ENCODE peak calls at places on chromosomes 6 and 20, in five cellular contexts. H is left lung, L is pancreas, I is trophoblast cell, S is tibial nerve. A is an unnamed sample.
A peak's percentile ranks its signal among the peaks of the same experiment; 100 is the strongest.

GRCh38 chr6:163460307-163460782 is 45.8 kb downstream of the QKI start:
- DNase-seq in I (no peak), L (no peak), S (no peak), H (no peak), A (no peak)

GRCh38 chr20:57066126-57066900 is 200.1 kb downstream of the BMP7 start:
- DNase-seq in L (no peak), S (no peak), H (no peak), I (no peak), A (no peak)

GRCh38 chr20:32718749-32719348 is 24.4 kb downstream of the COMMD7 start:
- DNase-seq in L (no peak), S (no peak), I (peak; percentile 64), H (no peak), A (no peak)

GRCh38 chr6:13261464-13261994 is 66.8 kb downstream of the TBC1D7 start:
- DNase-seq in I (no peak), H (no peak), S (no peak), L (no peak), A (no peak)

GRCh38 chr6:75993236-75994162 is 79.0 kb downstream of the IMPG1 start:
- DNase-seq in L (no peak), H (no peak), I (peak; percentile 42), S (no peak), A (no peak)

GRCh38 chr6:152948150-152948768 is 34.6 kb downstream of the FBXO5 start:
- DNase-seq in L (no peak), S (no peak), I (peak; percentile 10), H (no peak), A (no peak)

GRCh38 chr20:2244993-2245392 is 50.8 kb upstream of the TGM3 start:
- DNase-seq in S (no peak), L (no peak), H (no peak), I (no peak), A (no peak)

GRCh38 chr6:77876300-77876699 is 223.5 kb downstream of the MEI4 start:
- DNase-seq in L (no peak), I (no peak), H (no peak), S (no peak), A (no peak)

GRCh38 chr6:130362128-130362527 is 3.7 kb upstream of the TMEM200A start:
- DNase-seq in L (no peak), I (no peak), S (no peak), H (no peak), A (no peak)

GRCh38 chr6:132364675-132365074 is 36.6 kb downstream of the MOXD1 start:
- DNase-seq in I (no peak), S (no peak), L (no peak), H (no peak), A (no peak)

GRCh38 chr6:113732384-113732966 is 124.7 kb upstream of the MARCKS start:
- DNase-seq in S (peak; percentile 75), I (no peak), H (no peak), L (peak; percentile 29), A (no peak)

GRCh38 chr20:3819413-3820047 is 817 bp upstream of the AP5S1 start:
- DNase-seq in L (no peak), H (no peak), S (no peak), I (no peak), A (no peak)

GRCh38 chr6:25279748-25280616 is 808 bp downstream of the CARMIL1 start:
- DNase-seq in I (no peak), H (no peak), L (peak; percentile 40), S (no peak), A (no peak)

GRCh38 chr6:129498950-129499870 is 210.8 kb downstream of the ARHGAP18 start:
- DNase-seq in S (peak; percentile 31), I (no peak), H (no peak), L (no peak), A (no peak)

GRCh38 chr6:43717822-43718221 is 30.2 kb upstream of the MRPS18A start:
- DNase-seq in H (no peak), S (peak; percentile 84), I (no peak), L (no peak), A (no peak)

GRCh38 chr6:43715056-43715788 is 27.6 kb upstream of the MRPS18A start:
- DNase-seq in L (no peak), S (no peak), I (no peak), H (no peak), A (no peak)

GRCh38 chr6:43717389-43717788 is 29.8 kb upstream of the MRPS18A start:
- DNase-seq in I (no peak), L (no peak), S (no peak), H (no peak), A (no peak)

GRCh38 chr6:43714311-43715055 is 26.9 kb upstream of the MRPS18A start:
- DNase-seq in H (no peak), S (peak; percentile 77), L (no peak), I (no peak), A (no peak)

DNA sequence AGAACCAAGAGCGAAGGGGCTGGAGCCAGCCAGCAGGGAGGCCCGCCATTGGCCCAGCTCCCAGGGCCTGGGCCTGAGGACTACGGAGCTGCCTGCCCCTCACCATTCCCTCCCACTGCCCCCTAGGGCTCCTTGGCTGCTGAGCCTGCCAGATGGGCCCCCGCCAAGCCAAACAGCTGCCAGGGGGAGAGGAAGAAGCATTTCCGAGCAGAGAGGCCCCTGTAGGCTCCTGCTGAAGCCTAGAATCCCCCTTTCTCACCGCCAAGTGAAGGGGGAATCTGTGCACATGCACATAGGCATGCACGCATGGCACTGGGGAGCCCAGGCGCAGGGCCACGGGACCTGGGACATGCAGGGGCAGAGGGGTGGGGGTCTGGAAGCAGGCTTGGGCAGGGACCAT is 28.5 kb upstream of the MRPS18A start:
- DNase-seq in S (no peak), I (no peak), H (no peak), L (no peak), A (no peak)
- H3K27ac ChIP-seq in S (peak overlapping the region; percentile 87), I (no peak overlapping the region), H (no peak overlapping the region), L (no peak overlapping the region), A (no peak overlapping the region)

GRCh38 chr20:662289-663192 is 9.5 kb upstream of the SRXN1 start:
- DNase-seq in H (no peak), S (no peak), I (no peak), L (no peak), A (no peak)

GRCh38 chr20:664151-664550 is 11.2 kb upstream of the SRXN1 start:
- DNase-seq in I (no peak), H (no peak), L (no peak), S (no peak), A (no peak)

GRCh38 chr20:658731-659291 is 5.8 kb upstream of the SRXN1 start:
- DNase-seq in H (no peak), L (no peak), I (no peak), S (no peak), A (no peak)

GRCh38 chr20:663315-664090 is 10.5 kb upstream of the SRXN1 start:
- DNase-seq in I (no peak), S (no peak), L (no peak), H (no peak), A (no peak)

GRCh38 chr20:661474-662288 is 8.7 kb upstream of the SRXN1 start:
- DNase-seq in I (no peak), S (no peak), H (no peak), L (no peak), A (no peak)
- H3K27me3 ChIP-seq in I (peaks cover 3% of the 10 kb centered on the region), S (no peaks in the 10 kb centered on the region), H (peaks cover 93% of the 10 kb centered on the region), L (peaks cover 38% of the 10 kb centered on the region), A (peaks cover 4% of the 10 kb centered on the region)

DNA sequence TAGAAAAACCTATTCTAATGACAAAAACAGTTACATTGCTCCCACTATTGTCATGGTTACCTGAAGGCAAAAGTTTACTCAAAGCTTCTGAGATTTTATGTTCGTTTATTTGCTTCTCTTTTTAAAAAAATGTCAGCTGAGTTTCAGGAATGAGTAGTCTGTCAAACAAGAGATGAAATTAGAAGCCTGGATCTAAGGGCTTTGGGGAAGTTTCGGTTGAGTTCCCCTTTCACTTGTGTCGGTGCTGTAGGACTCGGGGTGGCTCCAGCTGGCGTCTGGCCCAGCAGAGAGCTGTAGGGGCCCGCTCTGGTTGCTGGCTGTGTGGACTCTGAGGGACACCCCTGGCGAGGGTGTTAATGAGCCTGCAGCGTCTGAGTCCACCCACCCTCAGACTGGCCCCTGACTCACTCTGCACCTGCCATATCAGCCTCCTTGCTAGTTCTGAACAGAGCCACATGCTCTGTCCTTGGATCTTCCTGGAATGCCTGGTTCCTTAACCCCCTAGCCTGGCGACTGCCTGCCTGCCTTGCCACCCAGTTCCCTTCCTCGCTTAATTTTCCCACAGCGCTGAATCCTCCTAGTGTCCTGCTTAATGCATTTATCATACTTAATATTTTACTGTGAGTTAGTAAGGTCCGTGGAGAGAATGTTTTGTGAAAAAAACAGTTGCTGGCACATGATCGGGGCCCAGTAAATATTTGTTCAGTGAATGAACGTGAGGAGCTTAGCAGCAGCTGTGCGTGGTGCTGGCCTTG is 1.4 kb downstream of the DNAJC5 start:
- DNase-seq in L (peak; percentile 79), H (peak; percentile 87), S (peak; percentile 37), I (peak; percentile 57), A (no peak)
- H3K4me3 ChIP-seq in L (peak overlapping the region; percentile 59), H (peak overlapping the region; percentile 46), S (peak overlapping the region; percentile 56), I (no peak overlapping the region), A (peak overlapping the region; percentile 83)

GRCh38 chr6:100731411-100731810 is 149.7 kb downstream of the ASCC3 start:
- DNase-seq in L (no peak), I (no peak), S (no peak), H (no peak), A (no peak)

GRCh38 chr6:100730581-100730980 is 150.5 kb downstream of the ASCC3 start:
- DNase-seq in I (no peak), S (no peak), H (no peak), L (no peak), A (no peak)

GRCh38 chr6:100724696-100725095 is 156.4 kb downstream of the ASCC3 start:
- DNase-seq in S (no peak), I (no peak), H (no peak), L (no peak), A (no peak)

GRCh38 chr6:100726741-100727140 is 154.4 kb downstream of the ASCC3 start:
- DNase-seq in I (no peak), S (no peak), L (no peak), H (no peak), A (no peak)

GRCh38 chr6:100730001-100730400 is 151.1 kb downstream of the ASCC3 start:
- DNase-seq in I (no peak), S (no peak), L (no peak), H (peak; percentile 5), A (no peak)
- H3K27ac ChIP-seq in I (no peak overlapping the region), S (no peak overlapping the region), L (no peak overlapping the region), H (no peak overlapping the region), A (no peak overlapping the region)

GRCh38 chr20:64051532-64052325 is 2.3 kb upstream of the SOX18 start:
- DNase-seq in H (no peak), L (no peak), I (no peak), S (no peak), A (no peak)

GRCh38 chr20:64051033-64051452 is 1.6 kb upstream of the SOX18 start:
- DNase-seq in S (no peak), L (no peak), H (no peak), I (no peak), A (no peak)

GRCh38 chr20:64049887-64050260 is 435 bp upstream of the SOX18 start:
- DNase-seq in I (no peak), H (no peak), L (no peak), S (no peak), A (no peak)

GRCh38 chr20:64049060-64049886 is at the start of gene SOX18:
- DNase-seq in H (no peak), S (no peak), L (no peak), I (no peak), A (no peak)

GRCh38 chr20:64050261-64051032 is 1.0 kb upstream of the SOX18 start:
- DNase-seq in H (no peak), S (no peak), L (no peak), I (no peak), A (no peak)
- H3K27me3 ChIP-seq in H (peaks cover 97% of the 10 kb centered on the region), S (no peaks in the 10 kb centered on the region), L (peaks cover 7% of the 10 kb centered on the region), I (peaks cover 37% of the 10 kb centered on the region), A (no peaks in the 10 kb centered on the region)